ENCODE peak calls at places on chromosomes 16 and 17, in five cellular contexts. O is PC-9, M is right atrium auricular region, D is HCT116, T is fibroblast of the aortic adventitia. I is an unnamed sample.

GRCh38 chr17:39225974-39226683 is 384 bp upstream of the STAC2 start:
- DNase-seq in M (no peak), O (no peak), T (peak), D (no peak), I (peak)

GRCh38 chr16:84014570-84015327 is 27.8 kb downstream of the SLC38A8 start:
- DNase-seq in D (no peak), T (no peak), M (no peak), O (no peak), I (no peak)

GRCh38 chr16:28587386-28587785 is 9.5 kb downstream of the SULT1A2 start:
- DNase-seq in T (no peak), O (peak), D (no peak), M (no peak), I (no peak)

GRCh38 chr16:20300312-20301097 is 26.8 kb downstream of the GP2 start:
- DNase-seq in T (peak), O (no peak), D (peak), M (peak), I (peak)

GRCh38 chr16:64459821-64460220 is 662.0 kb downstream of the CDH11 start:
- DNase-seq in M (no peak), O (no peak), D (no peak), T (peak), I (peak)

GRCh38 chr16:86010680-86011141 is 111.7 kb downstream of the IRF8 start:
- DNase-seq in T (no peak), M (no peak), O (no peak), D (no peak), I (no peak)

GRCh38 chr17:8426802-8427201 is 8.9 kb upstream of the NDEL1 start:
- DNase-seq in D (no peak), O (no peak), M (no peak), T (no peak), I (no peak)

GRCh38 chr17:64005734-64006167 is 7.6 kb downstream of the PRR29 start:
- DNase-seq in D (no peak), O (peak), M (peak), T (no peak), I (peak)

GRCh38 chr16:967077-967541 is 3.7 kb downstream of the LMF1 start:
- DNase-seq in M (no peak), D (no peak), O (no peak), T (no peak), I (peak)

GRCh38 chr16:50340578-50340977 is 28.2 kb downstream of the BRD7 start:
- DNase-seq in M (no peak), D (no peak), O (no peak), T (peak), I (no peak)

GRCh38 chr16:68486671-68487495 is 38.6 kb upstream of the SMPD3 start:
- DNase-seq in O (no peak), M (no peak), T (no peak), D (no peak), I (peak)

GRCh38 chr17:79391808-79392233 is 219.0 kb downstream of the RBFOX3 start:
- DNase-seq in O (no peak), M (peak), D (peak), T (peak), I (peak)

GRCh38 chr16:89038811-89039735 is 54.6 kb upstream of the ACSF3 start:
- DNase-seq in O (no peak), D (no peak), T (no peak), M (no peak), I (no peak)

GRCh38 chr17:4796550-4796915 is 569 bp downstream of the PSMB6 start:
- DNase-seq in D (no peak), M (no peak), O (no peak), T (peak), I (peak)

GRCh38 chr16:46826618-46827017 is 4.4 kb downstream of the C16orf87 start:
- DNase-seq in O (no peak), T (no peak), M (no peak), D (no peak), I (no peak)

GRCh38 chr17:80526116-80526910 is 18.3 kb upstream of the RPTOR start:
- DNase-seq in D (no peak), O (no peak), T (no peak), M (no peak), I (no peak)

GRCh38 chr17:27586203-27586701 is 44.7 kb upstream of the LGALS9 start:
- DNase-seq in M (no peak), D (no peak), O (no peak), T (peak), I (no peak)

GRCh38 chr17:78708510-78708973 is 73.5 kb downstream of the CYTH1 start:
- DNase-seq in T (peak), O (peak), D (peak), M (peak), I (peak)

GRCh38 chr16:57575468-57576277 is 33.2 kb downstream of the ADGRG5 start:
- DNase-seq in O (no peak), D (no peak), M (peak), T (no peak), I (no peak)

GRCh38 chr17:69882281-69882680 is 192.7 kb upstream of the KCNJ16 start:
- DNase-seq in T (peak), M (no peak), O (no peak), D (no peak), I (no peak)

GRCh38 chr17:68512967-68513474 is 791 bp downstream of the PRKAR1A start:
- DNase-seq in O (no peak), D (no peak), T (peak), M (peak), I (no peak)

GRCh38 chr16:51313204-51313603 is 162.1 kb upstream of the SALL1 start:
- DNase-seq in M (no peak), D (no peak), O (no peak), T (no peak), I (no peak)

GRCh38 chr17:63838586-63839184 is 3.8 kb downstream of the SMARCD2 start:
- DNase-seq in M (peak), O (peak), D (no peak), T (peak), I (peak)

GRCh38 chr17:30969989-30970680 is 704 bp upstream of the RNF135 start:
- DNase-seq in T (peak), O (no peak), M (peak), D (no peak), I (no peak)

GRCh38 chr16:88672776-88673175 is 9.9 kb upstream of the MVD start:
- DNase-seq in T (no peak), O (no peak), M (no peak), D (peak), I (peak)

DNA sequence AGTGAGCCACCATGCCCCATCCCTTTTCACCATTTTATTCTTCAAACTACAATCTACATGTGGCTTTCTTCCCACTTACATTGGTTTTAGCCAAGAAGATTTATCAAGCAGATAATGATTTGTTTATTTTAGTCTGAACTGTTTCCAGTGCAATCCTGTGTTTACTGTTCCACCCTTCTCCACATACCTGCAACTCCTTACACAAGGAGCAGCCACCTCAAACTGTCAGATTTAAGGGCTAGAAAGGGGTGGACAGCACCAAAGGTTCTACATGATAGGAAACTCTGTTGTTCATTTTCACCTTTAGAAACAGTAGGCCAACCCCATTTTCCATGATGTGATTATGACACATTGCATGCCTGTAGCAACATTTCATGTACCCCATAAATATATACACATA is 1.9 kb downstream of the RUNDC1 start:
- DNase-seq in D (no peak), M (no peak), O (no peak), T (no peak), I (no peak)
- H3K4me3 ChIP-seq in D (no peak), M (no peak), O (peak), T (peak), I (no peak)

GRCh38 chr17:29620271-29620670 is 2.4 kb downstream of the CORO6 start:
- DNase-seq in D (peak), M (no peak), T (no peak), O (peak), I (no peak)

GRCh38 chr17:29617481-29618271 is 5.0 kb downstream of the CORO6 start:
- DNase-seq in O (no peak), T (peak), D (peak), M (no peak), I (peak)

GRCh38 chr17:29619251-29619650 is 3.5 kb downstream of the CORO6 start:
- DNase-seq in O (no peak), M (no peak), D (no peak), T (peak), I (no peak)

GRCh38 chr17:29617125-29617480 is 5.6 kb downstream of the CORO6 start:
- DNase-seq in T (peak), M (peak), O (no peak), D (peak), I (peak)

GRCh38 chr17:29618272-29619065 is 4.2 kb downstream of the CORO6 start:
- DNase-seq in D (no peak), O (no peak), T (no peak), M (no peak), I (no peak)
- TF ChIP-seq CTCF in D (no peak), O (no peak), T (no peak), M (peak), I (no peak)

GRCh38 chr17:17469996-17470395 is 6.8 kb upstream of the MED9 start:
- DNase-seq in M (no peak), D (no peak), O (no peak), T (no peak), I (no peak)

GRCh38 chr17:17468217-17469010 is 8.4 kb upstream of the MED9 start:
- DNase-seq in M (no peak), T (no peak), O (no peak), D (no peak), I (peak)

GRCh38 chr17:17474341-17474740 is 2.5 kb upstream of the MED9 start:
- DNase-seq in M (no peak), T (no peak), D (no peak), O (no peak), I (no peak)

GRCh38 chr17:17469358-17469757 is 7.4 kb upstream of the MED9 start:
- DNase-seq in T (no peak), M (no peak), O (no peak), D (no peak), I (no peak)

DNA sequence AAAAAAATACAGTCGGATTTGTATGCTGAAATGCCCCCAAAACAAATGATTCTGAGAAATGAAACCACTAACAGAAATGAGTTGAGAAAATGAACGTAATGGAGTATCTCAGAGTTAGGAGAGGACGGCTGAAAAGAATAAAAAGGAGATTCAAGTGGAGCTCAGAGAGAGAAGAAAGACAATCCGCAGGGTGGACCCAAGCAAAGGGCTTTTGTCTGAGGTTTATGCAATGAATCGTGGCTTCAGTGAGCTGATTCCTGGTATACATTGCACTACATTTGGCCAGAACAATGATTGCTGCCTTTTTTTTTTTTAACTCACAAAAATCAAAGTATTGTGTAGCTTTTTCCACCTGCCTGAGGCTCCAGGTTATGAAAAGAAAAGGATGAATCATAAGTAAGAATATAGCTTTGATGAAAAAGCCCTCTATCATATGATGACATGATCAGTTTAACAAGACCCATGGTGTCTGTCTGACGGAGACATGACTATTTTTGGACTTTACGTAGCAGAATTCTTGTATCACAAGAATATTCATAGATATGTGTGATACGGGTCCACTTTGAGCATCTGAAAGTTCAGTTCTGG is 4.4 kb upstream of the MED9 start:
- DNase-seq in D (no peak), M (no peak), O (no peak), T (no peak), I (no peak)
- H3K4me3 ChIP-seq in D (no peak), M (no peak), O (no peak), T (no peak), I (no peak)

GRCh38 chr17:82897514-82898249 is 57.9 kb upstream of the ZNF750 start:
- DNase-seq in M (no peak), D (no peak), T (no peak), O (no peak), I (no peak)
- TF ChIP-seq CTCF in M (no peak), D (peak), T (no peak), O (no peak), I (no peak)

DNA sequence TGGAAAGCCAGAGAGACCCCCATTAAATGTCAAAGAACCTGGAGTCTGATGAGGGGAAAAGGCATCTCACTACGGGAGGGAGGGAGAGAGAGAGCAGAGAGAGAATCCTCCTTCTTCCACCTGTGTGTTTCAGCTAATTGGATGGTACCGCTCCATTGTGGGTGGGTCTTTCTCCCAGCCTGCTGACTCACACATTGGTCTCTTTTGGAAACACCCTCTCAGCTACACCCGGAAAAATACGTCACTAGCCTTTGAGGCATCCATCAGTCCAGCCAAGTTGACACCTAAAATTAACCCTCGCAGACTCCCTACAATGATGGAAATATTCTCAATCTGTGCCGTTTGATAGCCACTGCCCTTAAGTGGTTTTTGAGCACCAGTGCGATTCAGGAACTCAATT is 100.4 kb downstream of the ELAC2 start:
- DNase-seq in D (no peak), O (no peak), T (no peak), M (no peak), I (no peak)
- H3K4me3 ChIP-seq in D (no peak), O (no peak), T (no peak), M (no peak), I (no peak)

DNA sequence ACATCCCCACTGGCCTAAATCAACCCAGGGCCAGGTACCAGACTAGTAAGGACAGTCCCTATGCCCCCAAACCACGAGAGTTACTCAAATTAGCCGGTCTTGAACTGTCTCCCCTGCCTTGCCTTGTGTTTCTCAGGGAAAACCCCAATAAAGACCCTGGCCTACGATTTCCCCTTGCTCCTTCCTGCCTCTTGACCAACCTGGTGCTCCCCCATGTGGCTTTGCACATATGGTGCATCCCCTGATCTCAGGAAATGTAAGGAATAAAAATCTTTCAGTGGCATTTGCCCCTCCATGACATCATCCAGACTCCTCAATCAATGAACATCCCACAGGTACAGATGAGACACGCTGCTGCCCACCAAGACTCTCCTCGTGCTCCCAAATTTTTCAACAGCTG is 87.9 kb downstream of the ZNF18 start:
- DNase-seq in T (no peak), M (no peak), O (no peak), D (no peak), I (no peak)
- TF ChIP-seq CTCF in T (no peak), M (no peak), O (no peak), D (no peak), I (no peak)

DNA sequence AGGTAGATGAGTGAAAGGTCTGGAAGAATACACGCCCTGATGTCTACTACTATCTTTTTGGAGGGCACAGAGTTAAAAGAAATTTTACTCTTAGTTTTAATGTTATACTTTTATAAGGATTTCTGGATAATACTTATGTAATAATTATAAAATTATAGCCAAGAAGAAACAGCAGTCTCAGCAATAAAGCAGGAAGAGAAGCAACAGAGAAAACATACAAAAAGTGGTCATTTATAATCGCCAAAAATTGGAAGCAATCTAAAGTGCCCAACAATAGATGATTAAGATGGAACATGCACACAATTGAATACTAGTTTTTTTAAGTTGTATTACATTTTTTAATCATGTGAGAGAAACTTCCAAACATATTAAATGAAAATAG is 64.4 kb downstream of the SMG6 start:
- DNase-seq in M (no peak), T (no peak), D (no peak), O (no peak), I (no peak)
- H3K4me3 ChIP-seq in M (no peak), T (no peak), D (no peak), O (no peak), I (no peak)

GRCh38 chr16:49089533-49089932 is 192.1 kb downstream of the CBLN1 start:
- DNase-seq in D (no peak), M (no peak), O (no peak), T (no peak), I (no peak)
- TF ChIP-seq CTCF in D (no peak), M (no peak), O (no peak), T (no peak), I (no peak)

GRCh38 chr17:75632863-75633483 is at the start of gene SMIM5:
- DNase-seq in O (peak), T (peak), D (peak), M (peak), I (peak)

GRCh38 chr17:75633484-75634375 is 496 bp downstream of the SMIM5 start:
- DNase-seq in O (peak), D (peak), M (peak), T (peak), I (peak)

GRCh38 chr17:75634754-75635609 is 1.7 kb downstream of the SMIM5 start:
- DNase-seq in M (no peak), D (no peak), O (no peak), T (no peak), I (no peak)

GRCh38 chr17:75635610-75636202 is 2.5 kb downstream of the SMIM5 start:
- DNase-seq in T (no peak), O (no peak), D (no peak), M (no peak), I (peak)

DNA sequence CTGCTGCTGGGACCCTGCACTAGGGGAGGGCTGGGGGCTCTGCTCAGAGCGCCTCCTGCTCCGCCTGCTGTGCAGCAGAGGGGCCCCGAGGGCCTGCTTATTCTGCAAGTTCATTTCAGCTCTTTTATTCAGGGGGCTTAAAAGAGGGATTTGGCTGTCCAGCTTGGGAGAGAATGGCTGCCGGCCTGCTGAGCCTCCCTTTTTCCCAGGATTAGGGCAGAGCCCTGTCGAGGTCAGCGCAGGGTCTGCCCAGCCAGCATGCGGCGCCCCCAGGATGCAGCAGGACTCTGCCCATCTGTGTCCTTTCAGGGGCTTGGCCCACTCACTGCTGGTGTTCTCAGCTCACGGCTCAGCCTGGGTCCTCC is 1.1 kb downstream of the SMIM5 start:
- DNase-seq in D (no peak), O (no peak), T (no peak), M (no peak), I (peak)
- H3K4me3 ChIP-seq in D (no peak), O (no peak), T (no peak), M (peak), I (no peak)

GRCh38 chr17:45786349-45786748 is 2.2 kb downstream of the CRHR1 start:
- DNase-seq in T (no peak), M (no peak), D (no peak), O (no peak), I (no peak)

GRCh38 chr17:45784293-45784582 is at the start of gene CRHR1:
- DNase-seq in M (no peak), D (no peak), T (no peak), O (no peak), I (no peak)

GRCh38 chr17:45785373-45786193 is 1.5 kb downstream of the CRHR1 start:
- DNase-seq in M (no peak), D (no peak), T (no peak), O (no peak), I (no peak)

GRCh38 chr17:45783593-45784292 is 377 bp upstream of the CRHR1 start:
- DNase-seq in D (no peak), M (no peak), T (no peak), O (no peak), I (no peak)

DNA sequence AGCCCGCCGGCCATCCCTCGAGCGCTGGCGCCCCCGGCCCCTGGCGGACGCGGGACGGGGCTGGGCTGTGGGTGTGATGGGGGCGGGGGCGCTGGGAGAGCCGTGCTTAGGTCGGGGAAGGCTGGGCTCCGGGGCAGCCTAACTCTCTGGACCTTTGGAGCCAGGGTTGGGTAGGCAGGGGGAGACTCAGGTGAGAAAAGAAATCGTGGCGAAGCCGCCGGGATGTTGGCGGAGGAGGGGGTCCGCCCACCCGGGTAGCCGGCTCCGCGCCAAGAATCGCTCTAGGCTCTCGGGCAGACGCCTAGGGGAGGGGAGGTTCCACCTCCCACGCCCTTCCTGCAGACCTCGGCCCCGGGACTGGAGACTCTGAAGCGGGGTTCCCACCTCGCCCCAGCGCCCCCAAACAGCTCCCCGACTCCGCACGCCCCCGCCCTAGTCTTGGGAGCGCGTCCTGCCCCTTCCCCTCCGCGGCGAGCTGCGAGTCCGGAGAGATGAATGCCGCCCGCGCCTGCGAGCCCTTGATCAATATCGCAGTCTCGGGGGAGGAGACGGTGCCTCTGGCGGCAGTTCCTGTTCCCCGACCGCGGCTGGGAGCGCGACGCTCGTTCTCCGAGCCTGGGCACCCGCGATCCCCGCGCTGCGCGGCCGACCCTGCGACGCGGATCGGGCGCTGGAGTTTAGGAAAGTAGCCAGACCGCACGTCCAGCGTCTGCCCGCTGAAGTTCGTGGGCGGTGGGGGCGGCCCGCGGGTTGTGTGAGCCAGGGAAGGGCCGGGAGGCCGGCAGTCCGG is 658 bp downstream of the CRHR1 start:
- DNase-seq in D (no peak), M (no peak), O (no peak), T (no peak), I (peak)
- TF ChIP-seq CTCF in D (no peak), M (no peak), O (no peak), T (no peak), I (no peak)